ENCODE peak calls at places on chromosomes 6 and 20, in five cellular contexts. S is choroid plexus epithelial cell; X is activated T-helper 1 cell treated with anti-CD3 and anti-CD28 coated beads, Interleukin-2, amount 50 U/mL, for 16 hours; U is stimulated activated CD4-positive, alpha-beta T cell treated with anti-CD3 and anti-CD28 coated beads, Interleukin-1b, Interleukin-23, amount 100 ng/mL, for 1 hour; V is central memory CD4-positive, alpha-beta T cell. C is an unnamed sample.

GRCh38 chr6:108598316-108598863 is 37.7 kb downstream of the FOXO3 start:
- DNase-seq in U (no peak), X (no peak), S (no peak), V (no peak), C (no peak)

GRCh38 chr6:118377711-118378414 is 170.2 kb upstream of the PLN start:
- DNase-seq in U (no peak), V (no peak), X (no peak), S (no peak), C (no peak)

GRCh38 chr6:107110200-107110599 is 5.1 kb downstream of the BEND3 start:
- DNase-seq in X (no peak), S (peak), U (no peak), V (no peak), C (no peak)

GRCh38 chr6:105259912-105260889 is 80.4 kb upstream of the POPDC3 start:
- DNase-seq in V (no peak), X (no peak), U (no peak), S (peak), C (no peak)

GRCh38 chr20:47493954-47494293 is 7.8 kb upstream of the NCOA3 start:
- DNase-seq in S (no peak), U (no peak), X (no peak), V (no peak), C (no peak)

GRCh38 chr6:166488081-166488685 is 98.3 kb downstream of the RAMACL start:
- DNase-seq in S (peak), X (peak), V (peak), U (peak), C (no peak)

GRCh38 chr6:53347921-53348435 is 772 bp downstream of the ELOVL5 start:
- DNase-seq in S (peak), V (peak), X (no peak), U (no peak), C (no peak)

GRCh38 chr6:136492409-136492808 is 57.8 kb downstream of the MAP7 start:
- DNase-seq in U (no peak), S (no peak), V (no peak), X (no peak), C (no peak)

GRCh38 chr6:158863646-158864045 is 44.5 kb upstream of the EZR start:
- DNase-seq in X (no peak), U (no peak), S (peak), V (no peak), C (no peak)

GRCh38 chr6:145189836-145190235 is 545.5 kb downstream of the EPM2A start:
- DNase-seq in V (no peak), U (no peak), X (no peak), S (no peak), C (no peak)

GRCh38 chr20:49324306-49324705 is 46.4 kb upstream of the ZNFX1 start:
- DNase-seq in U (no peak), X (no peak), S (no peak), V (no peak), C (no peak)

GRCh38 chr6:31057426-31058003 is 47.2 kb downstream of the MUC22 start:
- DNase-seq in X (no peak), V (no peak), S (no peak), U (no peak), C (no peak)

GRCh38 chr20:35497320-35497719 is 32.1 kb downstream of the C20orf173 start:
- DNase-seq in X (no peak), U (no peak), S (no peak), V (no peak), C (no peak)

GRCh38 chr20:33051333-33051732 is 2.4 kb upstream of the BPIFB3 start:
- DNase-seq in V (no peak), X (no peak), S (no peak), U (no peak), C (no peak)

GRCh38 chr6:3176562-3177355 is 19.4 kb upstream of the TUBB2A start:
- DNase-seq in X (no peak), S (peak), U (no peak), V (no peak), C (peak)

GRCh38 chr6:74554041-74554440 is 651.8 kb downstream of the COL12A1 start:
- DNase-seq in U (no peak), X (no peak), S (no peak), V (no peak), C (no peak)

GRCh38 chr20:1336699-1337387 is 7.9 kb upstream of the SDCBP2 start:
- DNase-seq in V (no peak), U (no peak), S (no peak), X (no peak), C (no peak)

GRCh38 chr20:49567421-49568256 is at the start of gene PTGIS:
- DNase-seq in V (no peak), S (no peak), X (no peak), U (no peak), C (no peak)

GRCh38 chr6:15539722-15540270 is 123.0 kb downstream of the DTNBP1 start:
- DNase-seq in X (no peak), V (no peak), U (no peak), S (no peak), C (no peak)

GRCh38 chr6:121584591-121585369 is 149.3 kb downstream of the GJA1 start:
- DNase-seq in U (no peak), X (no peak), V (no peak), S (peak), C (no peak)

GRCh38 chr6:1746919-1747460 is 137.3 kb downstream of the FOXC1 start:
- DNase-seq in U (no peak), V (no peak), X (no peak), S (no peak), C (no peak)

GRCh38 chr20:37590938-37591490 is 63.3 kb upstream of the BLCAP start:
- DNase-seq in X (no peak), V (no peak), U (no peak), S (no peak), C (no peak)